ENCODE peak calls at places on chromosomes 7 and 10, in eight cellular contexts. One of them, this sample, is unnamed.

GRCh38 chr10:58044072-58044471 is 223.6 kb downstream of the IPMK start:
- DNase-seq in brain microvascular endothelial cell: peak
- DNase-seq in ovary: no peak
- DNase-seq in transverse colon: no peak
- DNase-seq in cardiac fibroblast: peak
- DNase-seq in Calu3: no peak
- DNase-seq in foreskin fibroblast: peak
- DNase-seq in GM20000: no peak
- DNase-seq in this sample: no peak

GRCh38 chr10:130491698-130492050 is 355.5 kb downstream of the GLRX3 start:
- DNase-seq in brain microvascular endothelial cell: no peak
- DNase-seq in ovary: no peak
- DNase-seq in transverse colon: no peak
- DNase-seq in cardiac fibroblast: no peak
- DNase-seq in Calu3: no peak
- DNase-seq in foreskin fibroblast: no peak
- DNase-seq in GM20000: no peak
- DNase-seq in this sample: no peak

GRCh38 chr10:3772349-3773222 is 12.4 kb downstream of the KLF6 start:
- DNase-seq in brain microvascular endothelial cell: peak
- DNase-seq in ovary: no peak
- DNase-seq in transverse colon: no peak
- DNase-seq in cardiac fibroblast: peak
- DNase-seq in Calu3: no peak
- DNase-seq in foreskin fibroblast: no peak
- DNase-seq in GM20000: no peak
- DNase-seq in this sample: no peak

GRCh38 chr7:29598607-29599006 is 35.0 kb downstream of the PRR15 start:
- DNase-seq in brain microvascular endothelial cell: no peak
- DNase-seq in ovary: no peak
- DNase-seq in transverse colon: peak
- DNase-seq in cardiac fibroblast: no peak
- DNase-seq in Calu3: peak
- DNase-seq in foreskin fibroblast: no peak
- DNase-seq in GM20000: no peak
- DNase-seq in this sample: no peak

GRCh38 chr10:33244354-33244967 is 90.0 kb downstream of the NRP1 start:
- DNase-seq in brain microvascular endothelial cell: no peak
- DNase-seq in ovary: no peak
- DNase-seq in transverse colon: no peak
- DNase-seq in cardiac fibroblast: no peak
- DNase-seq in Calu3: no peak
- DNase-seq in foreskin fibroblast: no peak
- DNase-seq in GM20000: no peak
- DNase-seq in this sample: no peak

GRCh38 chr10:24207781-24208611 is 942 bp upstream of the KIAA1217 start:
- DNase-seq in brain microvascular endothelial cell: no peak
- DNase-seq in ovary: peak
- DNase-seq in transverse colon: peak
- DNase-seq in cardiac fibroblast: peak
- DNase-seq in Calu3: peak
- DNase-seq in foreskin fibroblast: peak
- DNase-seq in GM20000: no peak
- DNase-seq in this sample: no peak

GRCh38 chr10:77504196-77504869 is 133.3 kb downstream of the KCNMA1 start:
- DNase-seq in brain microvascular endothelial cell: peak
- DNase-seq in ovary: no peak
- DNase-seq in transverse colon: no peak
- DNase-seq in cardiac fibroblast: peak
- DNase-seq in Calu3: no peak
- DNase-seq in foreskin fibroblast: peak
- DNase-seq in GM20000: no peak
- DNase-seq in this sample: no peak

GRCh38 chr10:116251602-116252395 is 21.2 kb downstream of the GFRA1 start:
- DNase-seq in brain microvascular endothelial cell: no peak
- DNase-seq in ovary: no peak
- DNase-seq in transverse colon: no peak
- DNase-seq in cardiac fibroblast: no peak
- DNase-seq in Calu3: no peak
- DNase-seq in foreskin fibroblast: no peak
- DNase-seq in GM20000: no peak
- DNase-seq in this sample: no peak

GRCh38 chr7:107501593-107501992 is 31.7 kb downstream of the GPR22 start:
- DNase-seq in brain microvascular endothelial cell: peak
- DNase-seq in ovary: no peak
- DNase-seq in transverse colon: peak
- DNase-seq in cardiac fibroblast: peak
- DNase-seq in Calu3: peak
- DNase-seq in foreskin fibroblast: peak
- DNase-seq in GM20000: peak
- DNase-seq in this sample: no peak

DNA sequence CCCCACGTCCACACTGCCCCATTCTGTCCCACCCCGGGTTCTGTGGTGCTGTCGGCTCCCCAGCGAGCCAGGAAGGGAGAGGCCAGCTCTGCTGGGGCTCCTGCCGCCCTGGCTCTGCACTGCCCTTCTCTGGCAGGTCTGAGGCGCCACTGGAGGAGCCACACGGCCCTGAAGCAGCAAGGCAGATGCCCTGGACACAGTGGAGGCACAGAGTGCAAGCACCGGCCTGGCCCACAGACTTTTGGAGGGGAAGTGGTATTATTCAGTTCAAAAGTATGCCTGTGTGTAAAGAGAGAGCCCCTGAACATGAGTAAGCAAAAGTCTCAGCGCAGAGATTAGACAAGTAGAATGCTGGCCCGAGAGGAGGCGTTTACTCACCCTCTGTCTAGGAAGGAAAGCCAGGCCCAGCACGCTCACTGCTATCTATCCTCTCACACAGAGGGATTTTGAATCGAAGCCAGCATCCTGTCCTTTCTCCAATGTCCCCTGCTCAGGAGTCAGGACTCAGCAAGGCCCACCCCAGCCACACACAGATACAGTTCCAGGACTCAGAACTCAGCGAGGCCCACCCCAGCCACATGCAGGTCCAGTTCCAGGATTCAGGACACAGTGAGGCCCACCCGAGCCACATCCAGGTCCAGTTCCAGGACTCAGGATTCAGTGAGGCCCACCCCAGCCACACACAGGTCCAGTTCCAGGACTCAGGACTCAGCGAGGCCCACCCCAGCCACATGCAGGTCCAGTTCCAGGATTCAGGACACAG is 115.0 kb downstream of the EGFR start:
- DNase-seq in brain microvascular endothelial cell: peak
- DNase-seq in ovary: no peak
- DNase-seq in transverse colon: no peak
- DNase-seq in cardiac fibroblast: peak
- DNase-seq in Calu3: peak
- DNase-seq in foreskin fibroblast: peak
- DNase-seq in GM20000: no peak
- DNase-seq in this sample: no peak
- TF ChIP-seq CTCF in brain microvascular endothelial cell: peak
- TF ChIP-seq CTCF in ovary: no peak
- TF ChIP-seq CTCF in transverse colon: no peak
- TF ChIP-seq CTCF in cardiac fibroblast: no peak
- TF ChIP-seq CTCF in Calu3: no peak
- TF ChIP-seq CTCF in foreskin fibroblast: peak
- TF ChIP-seq CTCF in GM20000: no peak
- TF ChIP-seq CTCF in this sample: no peak

GRCh38 chr7:114659409-114659808 is 244.8 kb downstream of the FOXP2 start:
- DNase-seq in brain microvascular endothelial cell: no peak
- DNase-seq in ovary: no peak
- DNase-seq in transverse colon: no peak
- DNase-seq in cardiac fibroblast: no peak
- DNase-seq in Calu3: no peak
- DNase-seq in foreskin fibroblast: no peak
- DNase-seq in GM20000: no peak
- DNase-seq in this sample: no peak

GRCh38 chr7:114662002-114662677 is 247.5 kb downstream of the FOXP2 start:
- DNase-seq in brain microvascular endothelial cell: no peak
- DNase-seq in ovary: no peak
- DNase-seq in transverse colon: no peak
- DNase-seq in cardiac fibroblast: no peak
- DNase-seq in Calu3: no peak
- DNase-seq in foreskin fibroblast: no peak
- DNase-seq in GM20000: no peak
- DNase-seq in this sample: no peak

GRCh38 chr7:114660007-114660406 is 245.4 kb downstream of the FOXP2 start:
- DNase-seq in brain microvascular endothelial cell: no peak
- DNase-seq in ovary: no peak
- DNase-seq in transverse colon: no peak
- DNase-seq in cardiac fibroblast: no peak
- DNase-seq in Calu3: no peak
- DNase-seq in foreskin fibroblast: no peak
- DNase-seq in GM20000: no peak
- DNase-seq in this sample: no peak

GRCh38 chr7:114658188-114658587 is 243.6 kb downstream of the FOXP2 start:
- DNase-seq in brain microvascular endothelial cell: no peak
- DNase-seq in ovary: no peak
- DNase-seq in transverse colon: no peak
- DNase-seq in cardiac fibroblast: no peak
- DNase-seq in Calu3: no peak
- DNase-seq in foreskin fibroblast: no peak
- DNase-seq in GM20000: no peak
- DNase-seq in this sample: no peak

DNA sequence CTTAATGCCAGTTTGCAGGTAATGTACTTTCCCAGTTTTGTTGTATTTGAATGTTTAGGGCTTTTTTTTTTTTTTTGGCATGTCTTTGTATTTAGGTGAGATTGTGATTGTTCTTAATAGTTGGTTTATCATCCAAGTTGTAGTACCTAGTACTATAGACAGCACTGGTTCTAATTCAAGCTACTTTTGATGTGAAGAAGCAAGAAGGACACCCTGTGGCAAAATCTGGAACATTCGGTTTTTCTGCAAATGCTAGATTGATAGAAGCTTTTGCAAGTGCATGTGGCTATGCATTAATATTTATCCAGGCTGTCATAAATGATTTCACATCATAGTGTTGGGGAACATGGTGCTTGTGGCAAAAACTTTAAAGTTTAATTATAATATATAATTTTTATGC is 248.9 kb downstream of the FOXP2 start:
- DNase-seq in brain microvascular endothelial cell: peak
- DNase-seq in ovary: no peak
- DNase-seq in transverse colon: peak
- DNase-seq in cardiac fibroblast: no peak
- DNase-seq in Calu3: peak
- DNase-seq in foreskin fibroblast: peak
- DNase-seq in GM20000: no peak
- DNase-seq in this sample: no peak
- TF ChIP-seq CTCF in brain microvascular endothelial cell: peak
- TF ChIP-seq CTCF in ovary: no peak
- TF ChIP-seq CTCF in transverse colon: no peak
- TF ChIP-seq CTCF in cardiac fibroblast: peak
- TF ChIP-seq CTCF in Calu3: no peak
- TF ChIP-seq CTCF in foreskin fibroblast: peak
- TF ChIP-seq CTCF in GM20000: no peak
- TF ChIP-seq CTCF in this sample: no peak

DNA sequence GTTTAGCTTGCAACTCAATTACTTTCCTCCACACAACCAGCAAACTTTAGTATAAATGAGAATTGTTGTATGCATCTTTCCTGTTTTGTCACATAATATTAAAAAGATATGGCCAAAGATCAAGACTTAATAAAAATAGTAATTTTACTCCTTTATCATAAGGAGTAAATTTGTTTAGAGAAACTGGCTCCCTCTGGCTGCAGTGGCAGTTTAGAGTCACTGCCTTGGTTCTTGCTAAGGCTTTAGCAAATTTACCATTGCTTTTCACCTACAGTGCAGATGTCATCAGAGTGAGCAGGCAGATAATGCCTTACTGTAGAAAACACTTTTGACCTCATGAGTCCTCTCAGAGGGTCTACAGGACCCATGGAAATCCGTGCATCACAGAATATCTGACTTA is 2.6 kb downstream of the PRPF18 start:
- DNase-seq in brain microvascular endothelial cell: no peak
- DNase-seq in ovary: no peak
- DNase-seq in transverse colon: no peak
- DNase-seq in cardiac fibroblast: no peak
- DNase-seq in Calu3: no peak
- DNase-seq in foreskin fibroblast: no peak
- DNase-seq in GM20000: no peak
- DNase-seq in this sample: no peak
- TF ChIP-seq CTCF in brain microvascular endothelial cell: peak
- TF ChIP-seq CTCF in ovary: no peak
- TF ChIP-seq CTCF in transverse colon: no peak
- TF ChIP-seq CTCF in cardiac fibroblast: no peak
- TF ChIP-seq CTCF in Calu3: no peak
- TF ChIP-seq CTCF in foreskin fibroblast: peak
- TF ChIP-seq CTCF in GM20000: no peak
- TF ChIP-seq CTCF in this sample: no peak

GRCh38 chr10:105063796-105064195 is 422.7 kb downstream of the SORCS3 start:
- DNase-seq in brain microvascular endothelial cell: no peak
- DNase-seq in ovary: no peak
- DNase-seq in transverse colon: peak
- DNase-seq in cardiac fibroblast: no peak
- DNase-seq in Calu3: peak
- DNase-seq in foreskin fibroblast: peak
- DNase-seq in GM20000: peak
- DNase-seq in this sample: no peak
- TF ChIP-seq CTCF in brain microvascular endothelial cell: peak
- TF ChIP-seq CTCF in ovary: no peak
- TF ChIP-seq CTCF in transverse colon: peak
- TF ChIP-seq CTCF in cardiac fibroblast: no peak
- TF ChIP-seq CTCF in Calu3: no peak
- TF ChIP-seq CTCF in foreskin fibroblast: no peak
- TF ChIP-seq CTCF in GM20000: peak
- TF ChIP-seq CTCF in this sample: no peak

GRCh38 chr7:37806152-37806551 is 42.2 kb upstream of the NME8 start:
- DNase-seq in brain microvascular endothelial cell: no peak
- DNase-seq in ovary: no peak
- DNase-seq in transverse colon: no peak
- DNase-seq in cardiac fibroblast: no peak
- DNase-seq in Calu3: no peak
- DNase-seq in foreskin fibroblast: no peak
- DNase-seq in GM20000: no peak
- DNase-seq in this sample: no peak
- TF ChIP-seq CTCF in brain microvascular endothelial cell: no peak
- TF ChIP-seq CTCF in ovary: no peak
- TF ChIP-seq CTCF in transverse colon: no peak
- TF ChIP-seq CTCF in cardiac fibroblast: no peak
- TF ChIP-seq CTCF in Calu3: no peak
- TF ChIP-seq CTCF in foreskin fibroblast: no peak
- TF ChIP-seq CTCF in GM20000: no peak
- TF ChIP-seq CTCF in this sample: no peak

DNA sequence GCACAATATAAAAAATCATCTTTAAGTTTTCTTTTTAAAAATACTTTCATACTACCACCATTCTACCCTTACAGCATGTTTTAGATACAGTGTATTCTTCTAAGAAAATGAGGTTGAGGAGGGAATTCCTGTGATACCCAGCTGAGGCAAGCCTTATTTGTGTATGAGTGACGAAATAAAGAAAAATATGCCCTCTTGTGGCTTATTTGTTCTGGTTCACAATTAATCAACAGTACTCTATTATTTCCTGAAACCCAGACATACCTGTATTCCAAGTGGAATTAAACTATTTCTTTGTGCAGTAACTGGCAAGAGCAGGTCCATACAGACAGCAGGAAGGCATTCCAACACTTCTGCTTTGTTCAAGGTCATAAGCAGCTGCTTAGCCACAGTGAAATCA is 4.5 kb upstream of the SEMA3D start:
- DNase-seq in brain microvascular endothelial cell: no peak
- DNase-seq in ovary: no peak
- DNase-seq in transverse colon: no peak
- DNase-seq in cardiac fibroblast: peak
- DNase-seq in Calu3: no peak
- DNase-seq in foreskin fibroblast: peak
- DNase-seq in GM20000: no peak
- DNase-seq in this sample: no peak
- TF ChIP-seq CTCF in brain microvascular endothelial cell: peak
- TF ChIP-seq CTCF in ovary: no peak
- TF ChIP-seq CTCF in transverse colon: no peak
- TF ChIP-seq CTCF in cardiac fibroblast: peak
- TF ChIP-seq CTCF in Calu3: no peak
- TF ChIP-seq CTCF in foreskin fibroblast: peak
- TF ChIP-seq CTCF in GM20000: no peak
- TF ChIP-seq CTCF in this sample: no peak

GRCh38 chr7:121449304-121449703 is 53.2 kb upstream of the FAM3C start:
- DNase-seq in brain microvascular endothelial cell: no peak
- DNase-seq in ovary: no peak
- DNase-seq in transverse colon: no peak
- DNase-seq in cardiac fibroblast: no peak
- DNase-seq in Calu3: no peak
- DNase-seq in foreskin fibroblast: peak
- DNase-seq in GM20000: no peak
- DNase-seq in this sample: no peak
- TF ChIP-seq CTCF in brain microvascular endothelial cell: peak
- TF ChIP-seq CTCF in ovary: no peak
- TF ChIP-seq CTCF in transverse colon: no peak
- TF ChIP-seq CTCF in cardiac fibroblast: no peak
- TF ChIP-seq CTCF in Calu3: no peak
- TF ChIP-seq CTCF in foreskin fibroblast: no peak
- TF ChIP-seq CTCF in GM20000: no peak
- TF ChIP-seq CTCF in this sample: no peak